ENCODE peak calls at places on chromosomes 6 and 20, in six cellular contexts. J is islet precursor cell, P is neural crest cell, I is neural progenitor cell, D is T-helper 17 cell, S is left colon. W is an unnamed sample.

GRCh38 chr20:38728911-38729642 is 4.8 kb downstream of the SLC32A1 start:
- DNase-seq in S (no peak), I (peak; percentile 80), J (no peak), P (no peak), D (no peak), W (no peak)

GRCh38 chr6:13711726-13712484 is at the start of gene RANBP9:
- DNase-seq in D (peak; percentile 84), P (peak; percentile 76), J (peak; percentile 95), I (peak; percentile 94), S (peak; percentile 88), W (peak; percentile 90)

GRCh38 chr20:41480054-41480770 is 113.6 kb upstream of the EMILIN3 start:
- DNase-seq in S (no peak), I (no peak), P (no peak), D (no peak), J (no peak), W (peak; percentile 55)

GRCh38 chr6:73566954-73567591 is 46.2 kb upstream of the EEF1A1 start:
- DNase-seq in I (no peak), S (peak; percentile 92), P (no peak), J (no peak), D (no peak), W (peak; percentile 62)

GRCh38 chr6:154166140-154166539 is 127.1 kb downstream of the OPRM1 start:
- DNase-seq in I (no peak), D (no peak), S (no peak), P (no peak), J (peak; percentile 57), W (no peak)

GRCh38 chr6:30357678-30358339 is 12.9 kb downstream of the RPP21 start:
- DNase-seq in S (peak; percentile 57), J (peak; percentile 87), I (peak; percentile 89), D (peak; percentile 39), P (peak; percentile 51), W (peak; percentile 81)

GRCh38 chr6:138417493-138418117 is 13.6 kb downstream of the HEBP2 start:
- DNase-seq in S (no peak), I (no peak), P (no peak), J (peak; percentile 61), D (no peak), W (no peak)

GRCh38 chr6:3205913-3206312 is 21.5 kb downstream of the TUBB2B start:
- DNase-seq in I (no peak), S (no peak), P (no peak), D (no peak), J (no peak), W (no peak)

GRCh38 chr6:113306552-113307145 is 550.5 kb upstream of the MARCKS start:
- DNase-seq in S (peak; percentile 57), I (peak; percentile 75), J (peak; percentile 72), D (no peak), P (no peak), W (peak; percentile 65)

GRCh38 chr20:10521068-10521834 is 86.1 kb downstream of the SLX4IP start:
- DNase-seq in S (no peak), D (no peak), P (no peak), J (peak; percentile 84), I (peak; percentile 17), W (peak; percentile 50)

GRCh38 chr6:16761469-16762264 is 407 bp upstream of the ATXN1 start:
- DNase-seq in S (peak; percentile 91), P (peak; percentile 60), D (peak; percentile 81), J (peak; percentile 96), I (peak; percentile 86), W (peak; percentile 93)

GRCh38 chr20:50014570-50015562 is 32.1 kb downstream of the SNAI1 start:
- DNase-seq in S (no peak), J (no peak), P (no peak), I (no peak), D (no peak), W (no peak)

GRCh38 chr6:10487668-10488327 is 33.4 kb upstream of the GCNT2 start:
- DNase-seq in S (no peak), P (no peak), J (peak; percentile 68), D (no peak), I (peak; percentile 24), W (no peak)

GRCh38 chr6:125586074-125586473 is 163.4 kb upstream of the HEY2 start:
- DNase-seq in P (no peak), D (no peak), S (no peak), I (no peak), J (peak; percentile 57), W (peak; percentile 23)

GRCh38 chr20:45781391-45781931 is 10.2 kb downstream of the WFDC3 start:
- DNase-seq in S (no peak), D (no peak), I (no peak), P (no peak), J (no peak), W (peak; percentile 32)

GRCh38 chr20:36102809-36103596 is 51.5 kb upstream of the EPB41L1 start:
- DNase-seq in J (no peak), D (no peak), I (no peak), S (peak; percentile 83), P (no peak), W (peak; percentile 51)

GRCh38 chr6:45896783-45897441 is 118.7 kb downstream of the CLIC5 start:
- DNase-seq in P (no peak), I (no peak), D (no peak), S (no peak), J (no peak), W (no peak)

GRCh38 chr20:38724603-38725457 is 544 bp downstream of the SLC32A1 start:
- DNase-seq in S (no peak), D (no peak), P (no peak), J (no peak), I (peak; percentile 71), W (no peak)

GRCh38 chr20:40702504-40702903 is 13.5 kb upstream of the MAFB start:
- DNase-seq in J (no peak), I (no peak), S (no peak), D (no peak), P (no peak), W (peak; percentile 23)

GRCh38 chr20:1427457-1428054 is 34.7 kb upstream of the FKBP1A start:
- DNase-seq in P (no peak), I (peak; percentile 80), J (no peak), D (no peak), S (no peak), W (no peak)

GRCh38 chr6:139253656-139254055 is 38.1 kb downstream of the TXLNB start:
- DNase-seq in S (no peak), I (no peak), J (no peak), P (no peak), D (no peak), W (no peak)

GRCh38 chr6:121201108-121201507 is 133.2 kb downstream of the TBC1D32 start:
- DNase-seq in P (no peak), D (no peak), J (no peak), S (no peak), I (no peak), W (no peak)

GRCh38 chr6:168376811-168377480 is 57.4 kb upstream of the DACT2 start:
- DNase-seq in P (no peak), I (no peak), D (no peak), J (no peak), S (peak; percentile 15), W (no peak)

GRCh38 chr20:54897787-54898186 is 422.4 kb downstream of the DOK5 start:
- DNase-seq in J (no peak), D (no peak), S (no peak), P (no peak), I (no peak), W (no peak)

GRCh38 chr6:38114976-38115632 is 295.6 kb downstream of the ZFAND3 start:
- DNase-seq in S (no peak), D (no peak), J (no peak), I (no peak), P (no peak), W (no peak)

GRCh38 chr20:4749326-4749725 is 27.6 kb downstream of the PRND start:
- DNase-seq in I (no peak), P (no peak), S (no peak), D (no peak), J (peak; percentile 38), W (no peak)

GRCh38 chr6:106736502-106736901 is 107.1 kb downstream of the QRSL1 start:
- DNase-seq in S (no peak), J (no peak), D (no peak), P (no peak), I (no peak), W (no peak)

GRCh38 chr6:116783852-116784251 is 18.3 kb upstream of the FAM162B start:
- DNase-seq in I (no peak), J (no peak), D (no peak), S (no peak), P (no peak), W (no peak)

GRCh38 chr20:38471245-38471644 is 1.4 kb upstream of the RALGAPB start:
- DNase-seq in D (no peak), S (no peak), I (no peak), P (no peak), J (no peak), W (no peak)

GRCh38 chr20:10094566-10095173 is 59.9 kb downstream of the ANKEF1 start:
- DNase-seq in P (no peak), I (no peak), J (no peak), D (no peak), S (no peak), W (no peak)

GRCh38 chr6:88359530-88360202 is 193.5 kb upstream of the CNR1 start:
- DNase-seq in P (no peak), J (no peak), I (peak; percentile 15), D (no peak), S (no peak), W (no peak)

GRCh38 chr6:1315560-1316386 is 3.9 kb downstream of the FOXQ1 start:
- DNase-seq in I (no peak), D (no peak), P (no peak), S (no peak), J (no peak), W (no peak)

GRCh38 chr6:139905404-139906052 is 531.1 kb upstream of the CITED2 start:
- DNase-seq in J (no peak), P (no peak), D (no peak), S (no peak), I (no peak), W (no peak)

GRCh38 chr6:41723178-41723935 is 12.1 kb downstream of the TFEB start:
- DNase-seq in S (peak; percentile 71), D (no peak), I (no peak), J (peak; percentile 89), P (no peak), W (peak; percentile 47)

GRCh38 chr6:105250523-105250922 is 70.7 kb upstream of the POPDC3 start:
- DNase-seq in S (no peak), D (no peak), I (no peak), P (no peak), J (no peak), W (no peak)

GRCh38 chr20:23401051-23401450 is 20.2 kb downstream of the NAPB start:
- DNase-seq in D (no peak), I (no peak), J (no peak), P (no peak), S (no peak), W (no peak)

GRCh38 chr6:89999154-89999553 is 104.9 kb downstream of the GJA10 start:
- DNase-seq in J (peak; percentile 29), P (no peak), S (peak; percentile 75), D (no peak), I (no peak), W (peak; percentile 77)

W was measured in dermis blood vessel endothelial cell.